ENCODE peak calls at places on chromosome 1, in seven cellular contexts. G is H1, F is H9, O is mesendoderm, E is IMR-90, J is kidney, P is GM12878. B is an unnamed sample. For H3K4me1, the result is how much of the 10 kb centered on the place peaks cover.

GRCh38 chr1:167640051-167640450 is 10.0 kb downstream of the RCSD1 start:
- DNase-seq in P (no peak), E (no peak), G (no peak), F (no peak), O (no peak), J (no peak), B (no peak)

GRCh38 chr1:161736332-161736969 is 13.1 kb upstream of the DUSP12 start:
- DNase-seq in P (no peak), J (no peak), G (no peak), O (peak), E (peak), F (no peak), B (no peak)

GRCh38 chr1:63827411-63828321 is 53.8 kb downstream of the ROR1 start:
- DNase-seq in J (no peak), P (no peak), F (no peak), E (peak), G (no peak), O (no peak), B (no peak)

GRCh38 chr1:204592246-204592948 is 76.2 kb downstream of the MDM4 start:
- DNase-seq in J (no peak), E (no peak), P (no peak), F (no peak), G (no peak), O (no peak), B (no peak)

GRCh38 chr1:29706936-29707335 is 470.6 kb downstream of the PTPRU start:
- DNase-seq in J (no peak), G (peak), E (peak), O (peak), P (no peak), F (peak), B (no peak)

GRCh38 chr1:113616201-113616600 is 143.1 kb downstream of the PHTF1 start:
- DNase-seq in O (peak), P (no peak), E (peak), G (no peak), F (no peak), J (no peak), B (no peak)

GRCh38 chr1:38867208-38867607 is 5.9 kb downstream of the MYCBP start:
- DNase-seq in F (no peak), O (no peak), P (no peak), G (no peak), J (no peak), E (no peak), B (no peak)

GRCh38 chr1:226653311-226653921 is 85.7 kb downstream of the ITPKB start:
- DNase-seq in E (no peak), F (no peak), O (no peak), P (no peak), G (no peak), J (peak), B (no peak)

GRCh38 chr1:10339815-10340214 is 59.0 kb upstream of the PGD start:
- DNase-seq in O (peak), P (no peak), E (peak), J (no peak), G (peak), F (peak), B (peak)

GRCh38 chr1:219185486-219186117 is 11.9 kb downstream of the LYPLAL1 start:
- DNase-seq in J (no peak), F (no peak), G (no peak), E (no peak), O (peak), P (no peak), B (no peak)

GRCh38 chr1:219189942-219190341 is 16.3 kb downstream of the LYPLAL1 start:
- DNase-seq in J (no peak), O (no peak), P (no peak), F (no peak), E (no peak), G (no peak), B (no peak)

GRCh38 chr1:219190605-219191004 is 16.9 kb downstream of the LYPLAL1 start:
- DNase-seq in G (no peak), F (no peak), J (no peak), E (no peak), O (no peak), P (no peak), B (no peak)

GRCh38 chr1:219189021-219189824 is 15.5 kb downstream of the LYPLAL1 start:
- DNase-seq in P (peak), F (no peak), E (peak), O (no peak), J (no peak), G (no peak), B (no peak)

DNA sequence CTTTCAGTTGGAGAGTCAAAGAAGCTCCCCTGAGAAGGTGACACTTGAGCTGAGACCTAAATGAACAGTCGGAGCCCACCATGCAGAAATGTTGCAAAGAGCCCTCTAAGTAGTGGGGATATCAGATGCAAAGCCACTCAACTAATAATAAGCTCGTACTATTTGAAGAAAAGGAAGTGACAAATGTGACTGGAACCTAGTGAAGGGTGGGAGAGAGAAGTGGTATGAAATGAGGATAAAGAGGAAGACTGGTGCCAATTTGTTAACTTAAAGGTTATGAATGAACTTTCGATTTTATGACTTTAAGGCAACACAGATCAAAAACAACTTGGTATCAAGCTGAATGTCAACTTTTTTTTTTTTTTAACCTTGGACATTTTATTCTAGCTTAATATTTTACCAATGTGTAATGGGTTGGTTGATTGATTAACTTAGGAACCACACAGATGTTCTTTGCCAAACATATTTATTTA is 14.7 kb downstream of the LYPLAL1 start:
- DNase-seq in O (no peak), J (no peak), P (peak), E (no peak), G (no peak), F (no peak), B (no peak)
- H3K4me1 ChIP-seq in O (under half), J (under half), P (under half), E (under half), G (under half), F (under half), B (under half)

GRCh38 chr1:21323091-21323490 is 32.8 kb upstream of the ECE1 start:
- DNase-seq in G (no peak), P (no peak), E (no peak), O (peak), J (no peak), F (no peak), B (no peak)
- H3K9ac ChIP-seq in G (no peak), P (no peak), E (no peak), O (peak), J (peak), F (no peak), B (no peak)

GRCh38 chr1:155256101-155256852 is 994 bp upstream of the ENTREP3 start:
- DNase-seq in J (peak), E (no peak), G (no peak), O (no peak), P (no peak), F (no peak), B (no peak)
- H3K4me1 ChIP-seq in J (under half), E (under half), G (under half), O (under half), P (under half), F (under half), B (under half)

GRCh38 chr1:2290595-2291510 is 62.7 kb downstream of the SKI start:
- DNase-seq in F (no peak), O (no peak), P (peak), E (peak), G (no peak), J (peak), B (peak)
- H3K9ac ChIP-seq in F (no peak), O (no peak), P (peak), E (peak), G (no peak), J (no peak), B (peak)

GRCh38 chr1:208209896-208210589 is 34.1 kb downstream of the PLXNA2 start:
- DNase-seq in F (no peak), E (no peak), P (no peak), G (no peak), O (no peak), J (no peak), B (no peak)
- H3K4me1 ChIP-seq in F (under half), E (under half), P (under half), G (under half), O (under half), J (under half), B (under half)

GRCh38 chr1:26789953-26790352 is 2.2 kb downstream of the PIGV start:
- DNase-seq in G (no peak), O (no peak), E (no peak), J (no peak), F (no peak), P (no peak), B (no peak)
- H3K9ac ChIP-seq in G (no peak), O (peak), E (no peak), J (no peak), F (no peak), P (no peak), B (no peak)

GRCh38 chr1:72000809-72001208 is 281.5 kb downstream of the NEGR1 start:
- DNase-seq in O (peak), J (no peak), G (peak), P (no peak), E (peak), F (peak), B (no peak)
- H3K4me1 ChIP-seq in O (under half), J (under half), G (under half), P (under half), E (under half), F (under half), B (under half)

GRCh38 chr1:156153362-156153761 is at the start of gene SEMA4A:
- DNase-seq in F (no peak), P (no peak), O (no peak), E (no peak), J (no peak), G (no peak), B (peak)

GRCh38 chr1:156155760-156156495 is 2.5 kb downstream of the SEMA4A start:
- DNase-seq in J (no peak), P (no peak), G (no peak), O (no peak), E (no peak), F (no peak), B (no peak)

GRCh38 chr1:156151093-156151688 is 2.2 kb upstream of the SEMA4A start:
- DNase-seq in F (no peak), G (no peak), J (no peak), O (no peak), P (peak), E (peak), B (no peak)

GRCh38 chr1:156152628-156153027 is 757 bp upstream of the SEMA4A start:
- DNase-seq in E (no peak), G (no peak), P (no peak), J (peak), F (no peak), O (no peak), B (no peak)

GRCh38 chr1:156154317-156154749 is 948 bp downstream of the SEMA4A start:
- DNase-seq in G (no peak), O (no peak), J (no peak), P (peak), E (no peak), F (no peak), B (no peak)
- H3K9ac ChIP-seq in G (no peak), O (no peak), J (no peak), P (peak), E (no peak), F (no peak), B (no peak)

GRCh38 chr1:90314533-90314932 is 319.6 kb downstream of the ZNF326 start:
- DNase-seq in O (no peak), F (no peak), E (no peak), J (peak), G (no peak), P (no peak), B (no peak)
- H3K4me1 ChIP-seq in O (under half), F (under half), E (under half), J (under half), G (under half), P (under half), B (under half)

GRCh38 chr1:1550087-1550486 is 9.7 kb upstream of the TMEM240 start:
- DNase-seq in P (no peak), F (no peak), E (no peak), G (no peak), J (no peak), O (no peak), B (no peak)
- H3K9ac ChIP-seq in P (no peak), F (no peak), E (no peak), G (no peak), J (no peak), O (no peak), B (no peak)